ENCODE peak calls at places on chromosome 3, in seven cellular contexts. D is fibroblast of mammary gland, S is HFF-Myc, P is left ventricle myocardium inferior, B is activated B cell treated with CpG ODN at 0.5 μM for 24 hours, T is A549, K is astrocyte of the cerebellum. L is an unnamed sample.

GRCh38 chr3:128714887-128715496 is 11.0 kb upstream of the RAB7A start:
- DNase-seq in D (no peak), S (no peak), P (no peak), B (no peak), T (no peak), K (no peak), L (no peak)

GRCh38 chr3:71584216-71585061 is 911 bp upstream of the FOXP1 start:
- DNase-seq in D (peak), S (no peak), P (peak), B (no peak), T (peak), K (no peak), L (peak)

GRCh38 chr3:111096487-111097209 is 25.0 kb downstream of the NECTIN3 start:
- DNase-seq in D (no peak), S (no peak), P (no peak), B (no peak), T (no peak), K (no peak), L (no peak)

GRCh38 chr3:190056795-190057194 is 63.9 kb downstream of the P3H2 start:
- DNase-seq in D (no peak), S (no peak), P (no peak), B (no peak), T (no peak), K (no peak), L (no peak)

GRCh38 chr3:45441570-45442313 is 53.4 kb downstream of the LARS2 start:
- DNase-seq in D (peak), S (peak), P (no peak), B (no peak), T (no peak), K (no peak), L (no peak)

GRCh38 chr3:190517696-190518095 is 3.8 kb downstream of the IL1RAP start:
- DNase-seq in D (peak), S (no peak), P (no peak), B (no peak), T (peak), K (no peak), L (no peak)

GRCh38 chr3:60697132-60697531 is 554.1 kb downstream of the FHIT start:
- DNase-seq in D (no peak), S (no peak), P (no peak), B (no peak), T (no peak), K (no peak), L (no peak)

GRCh38 chr3:74592359-74592758 is 22.1 kb downstream of the CNTN3 start:
- DNase-seq in D (peak), S (no peak), P (no peak), B (no peak), T (no peak), K (no peak), L (no peak)

GRCh38 chr3:127767126-127767525 is 55.2 kb downstream of the MGLL start:
- DNase-seq in D (no peak), S (no peak), P (no peak), B (no peak), T (peak), K (no peak), L (no peak)

GRCh38 chr3:187955076-187955952 is 198.6 kb upstream of the LPP start:
- DNase-seq in D (peak), S (no peak), P (no peak), B (no peak), T (peak), K (peak), L (no peak)

GRCh38 chr3:80192871-80193270 is 425.1 kb upstream of the ROBO1 start:
- DNase-seq in D (no peak), S (no peak), P (no peak), B (no peak), T (no peak), K (peak), L (no peak)

GRCh38 chr3:139286241-139286640 is 57.6 kb upstream of the MRPS22 start:
- DNase-seq in D (no peak), S (no peak), P (no peak), B (no peak), T (no peak), K (no peak), L (no peak)

GRCh38 chr3:139287557-139287956 is 56.3 kb upstream of the MRPS22 start:
- DNase-seq in D (no peak), S (no peak), P (no peak), B (no peak), T (no peak), K (no peak), L (no peak)

GRCh38 chr3:139286825-139287224 is 57.0 kb upstream of the MRPS22 start:
- DNase-seq in D (no peak), S (no peak), P (peak), B (no peak), T (no peak), K (no peak), L (no peak)

GRCh38 chr3:139289866-139290524 is 53.8 kb upstream of the MRPS22 start:
- DNase-seq in D (no peak), S (no peak), P (no peak), B (no peak), T (no peak), K (no peak), L (no peak)

GRCh38 chr3:139288266-139288821 is 55.5 kb upstream of the MRPS22 start:
- DNase-seq in D (no peak), S (no peak), P (peak), B (no peak), T (no peak), K (no peak), L (peak)
- TF ChIP-seq CTCF in D (peak), S (peak), P (no peak), B (no peak), T (no peak), K (no peak), L (no peak)

GRCh38 chr3:62445267-62445666 is 71.9 kb upstream of the FEZF2 start:
- DNase-seq in D (peak), S (no peak), P (no peak), B (no peak), T (no peak), K (no peak), L (no peak)
- TF ChIP-seq CTCF in D (no peak), S (no peak), P (no peak), B (no peak), T (no peak), K (no peak), L (no peak)

DNA sequence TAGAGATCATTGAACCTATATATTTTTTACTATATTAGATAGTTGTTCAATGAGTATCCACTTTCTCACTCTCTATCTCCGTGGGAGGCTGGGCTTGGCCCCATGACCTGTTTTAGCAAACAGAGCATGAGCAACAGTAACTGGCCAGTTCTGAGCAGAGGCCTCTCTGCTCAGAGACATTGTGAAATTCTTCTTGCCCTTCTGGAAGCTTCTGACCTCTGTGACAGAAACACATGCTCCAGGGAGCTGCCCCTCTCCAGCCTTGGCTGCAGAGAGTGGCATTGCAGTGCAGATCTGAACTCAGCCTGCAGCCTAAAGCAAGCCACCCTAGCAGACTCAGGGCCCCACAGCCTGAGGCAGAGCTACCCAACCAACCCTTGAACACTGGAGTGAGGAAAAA is 20.5 kb downstream of the FAM240A start:
- DNase-seq in D (peak), S (no peak), P (no peak), B (no peak), T (no peak), K (no peak), L (no peak)
- TF ChIP-seq CTCF in D (no peak), S (no peak), P (no peak), B (no peak), T (no peak), K (no peak), L (no peak)

DNA sequence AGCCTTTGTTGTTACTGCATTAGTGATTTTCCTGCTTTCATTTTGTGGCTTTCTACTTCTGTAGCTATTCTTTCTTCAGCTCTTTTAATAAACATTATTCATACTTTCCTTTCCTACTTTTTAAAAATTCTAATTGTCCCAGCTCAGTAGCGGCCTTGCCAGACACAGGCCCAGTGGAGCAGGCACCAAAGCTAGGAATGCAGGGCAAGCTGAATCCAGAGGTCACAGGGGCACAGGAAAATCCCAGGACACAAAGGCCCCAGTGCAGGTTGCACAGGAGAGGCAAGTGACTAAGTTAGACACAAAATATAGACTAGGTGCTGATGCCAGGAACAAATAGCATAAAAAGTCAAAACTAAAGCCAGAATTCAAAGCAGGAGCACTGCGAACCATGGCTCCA is 49.0 kb upstream of the CCDC80 start:
- DNase-seq in D (no peak), S (no peak), P (no peak), B (no peak), T (no peak), K (no peak), L (no peak)
- TF ChIP-seq CTCF in D (no peak), S (no peak), P (no peak), B (no peak), T (no peak), K (no peak), L (no peak)

GRCh38 chr3:55549172-55549571 is 62.1 kb upstream of the WNT5A start:
- DNase-seq in D (peak), S (peak), P (no peak), B (no peak), T (no peak), K (no peak), L (no peak)
- TF ChIP-seq CTCF in D (peak), S (peak), P (peak), B (no peak), T (no peak), K (peak), L (peak)

GRCh38 chr3:195909294-195909644 is 918 bp upstream of the TNK2 start:
- DNase-seq in D (no peak), S (no peak), P (no peak), B (no peak), T (no peak), K (no peak), L (no peak)

GRCh38 chr3:195905970-195906864 is 2.1 kb downstream of the TNK2 start:
- DNase-seq in D (peak), S (no peak), P (no peak), B (no peak), T (no peak), K (no peak), L (no peak)

GRCh38 chr3:195908439-195909293 is at the start of gene TNK2:
- DNase-seq in D (no peak), S (no peak), P (no peak), B (peak), T (no peak), K (no peak), L (no peak)

GRCh38 chr3:195907730-195908438 is 467 bp downstream of the TNK2 start:
- DNase-seq in D (no peak), S (no peak), P (no peak), B (peak), T (peak), K (no peak), L (no peak)

GRCh38 chr3:195906865-195907729 is 1.3 kb downstream of the TNK2 start:
- DNase-seq in D (no peak), S (no peak), P (no peak), B (peak), T (no peak), K (no peak), L (no peak)
- TF ChIP-seq CTCF in D (no peak), S (no peak), P (no peak), B (no peak), T (no peak), K (no peak), L (no peak)

DNA sequence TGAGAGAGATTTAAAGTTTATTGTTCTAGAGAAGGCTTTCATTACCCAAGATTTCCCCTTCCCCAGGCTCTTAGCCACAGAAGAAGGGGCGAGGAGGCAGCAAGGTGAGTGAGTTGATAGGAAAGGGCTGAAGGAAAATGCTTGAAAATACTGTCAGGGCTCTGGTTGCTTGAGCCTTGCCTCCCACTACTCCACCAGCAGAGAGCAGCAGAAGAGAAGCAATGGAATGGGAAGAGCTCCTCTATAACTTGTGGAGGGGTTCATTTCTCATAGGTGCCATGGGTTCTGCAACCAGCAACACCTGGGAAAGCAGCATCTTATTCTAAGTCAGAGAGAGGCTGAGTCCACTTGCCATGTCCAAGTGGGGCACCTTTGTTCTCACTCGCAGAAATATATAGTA is 184.0 kb upstream of the CNTN6 start:
- DNase-seq in D (no peak), S (no peak), P (no peak), B (no peak), T (no peak), K (no peak), L (no peak)
- TF ChIP-seq CTCF in D (no peak), S (no peak), P (no peak), B (no peak), T (no peak), K (peak), L (peak)